ENCODE peak calls at places on chromosomes 3 and 15, in four cellular contexts. K, W, V and M are unnamed samples. For H3K27me3, the result is how much of the 10 kb centered on the place peaks cover.

GRCh38 chr3:23270423-23270822 is 67.3 kb downstream of the UBE2E2 start:
- DNase-seq in W (no peak), K (no peak), V (no peak), M (no peak)

GRCh38 chr3:127541320-127541719 is 49.2 kb downstream of the TPRA1 start:
- DNase-seq in W (no peak), K (no peak), V (no peak), M (no peak)

GRCh38 chr3:38454179-38454883 is 641 bp downstream of the ACVR2B start:
- DNase-seq in K (no peak), V (no peak), W (peak), M (peak)

GRCh38 chr3:72310028-72310987 is 525.4 kb upstream of the PROK2 start:
- DNase-seq in V (peak), K (peak), W (peak), M (peak)

GRCh38 chr3:195697582-195698324 is 23.0 kb upstream of the MUC20 start:
- DNase-seq in W (no peak), V (peak), K (peak), M (no peak)

GRCh38 chr3:121152573-121152972 is 244.6 kb downstream of the STXBP5L start:
- DNase-seq in W (no peak), K (peak), V (no peak), M (no peak)

GRCh38 chr3:141373768-141374526 is 5.6 kb downstream of the ZBTB38 start:
- DNase-seq in V (peak), K (peak), W (no peak), M (no peak)

GRCh38 chr15:41506796-41507341 is 6.8 kb downstream of the LTK start:
- DNase-seq in K (no peak), W (no peak), V (no peak), M (no peak)

GRCh38 chr3:52090131-52090548 is 33.8 kb upstream of the DUSP7 start:
- DNase-seq in K (peak), V (peak), W (no peak), M (peak)

GRCh38 chr3:143608966-143609365 is 239.3 kb downstream of the SLC9A9 start:
- DNase-seq in V (peak), K (no peak), W (no peak), M (no peak)

GRCh38 chr3:24048843-24049242 is 103.8 kb downstream of the NR1D2 start:
- DNase-seq in W (no peak), V (no peak), K (no peak), M (no peak)

GRCh38 chr15:39581501-39582285 is 814 bp downstream of the THBS1 start:
- DNase-seq in K (no peak), W (no peak), V (no peak), M (peak)

GRCh38 chr15:39580630-39581500 is at the start of gene THBS1:
- DNase-seq in K (peak), V (peak), W (peak), M (peak)

GRCh38 chr15:39578851-39579486 is 1.9 kb upstream of the THBS1 start:
- DNase-seq in K (no peak), W (no peak), V (no peak), M (no peak)

GRCh38 chr15:39580117-39580629 is 706 bp upstream of the THBS1 start:
- DNase-seq in K (peak), V (peak), W (peak), M (peak)

DNA sequence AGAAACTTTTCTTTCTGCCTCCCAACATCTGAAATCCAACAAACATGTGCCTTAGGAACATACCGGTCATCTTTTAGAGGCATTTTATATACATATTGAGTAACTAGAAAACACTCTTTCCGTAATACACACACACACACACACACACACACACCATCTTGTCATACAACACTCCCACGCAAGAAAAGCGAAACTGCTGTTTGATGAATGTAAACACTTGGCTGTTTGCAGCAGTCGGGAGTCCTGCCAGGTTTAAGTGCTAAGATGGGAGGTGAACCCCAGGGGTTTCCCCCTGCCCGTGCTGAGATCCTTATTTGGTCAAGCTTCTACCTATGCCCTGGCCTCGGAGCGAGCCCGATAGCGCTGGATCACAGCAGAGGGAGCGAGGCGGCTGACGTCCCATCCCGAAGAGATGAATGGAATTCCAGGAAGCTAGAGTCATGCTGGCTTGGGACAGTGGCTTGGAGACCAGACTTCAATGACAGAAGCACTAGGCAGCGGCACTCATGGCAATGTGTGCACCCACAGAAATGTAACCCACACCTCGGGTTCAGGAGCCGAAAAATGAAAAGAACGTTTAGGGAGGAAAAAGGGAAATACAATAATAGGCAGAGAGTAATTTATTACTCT is 1.3 kb upstream of the THBS1 start:
- DNase-seq in V (peak), W (no peak), K (peak), M (peak)
- H3K27me3 ChIP-seq in V (under half), W (under half), K (under half), M (under half)

GRCh38 chr15:45132844-45133560 is 3.2 kb downstream of the DUOX1 start:
- DNase-seq in V (no peak), W (no peak), K (no peak), M (no peak)

GRCh38 chr15:45134682-45135604 is 5.1 kb downstream of the DUOX1 start:
- DNase-seq in V (no peak), K (no peak), W (no peak), M (peak)

GRCh38 chr15:45133561-45133920 is 3.7 kb downstream of the DUOX1 start:
- DNase-seq in W (no peak), V (no peak), K (no peak), M (no peak)

GRCh38 chr15:45136378-45136764 is 6.6 kb downstream of the DUOX1 start:
- DNase-seq in V (no peak), K (no peak), W (no peak), M (no peak)

DNA sequence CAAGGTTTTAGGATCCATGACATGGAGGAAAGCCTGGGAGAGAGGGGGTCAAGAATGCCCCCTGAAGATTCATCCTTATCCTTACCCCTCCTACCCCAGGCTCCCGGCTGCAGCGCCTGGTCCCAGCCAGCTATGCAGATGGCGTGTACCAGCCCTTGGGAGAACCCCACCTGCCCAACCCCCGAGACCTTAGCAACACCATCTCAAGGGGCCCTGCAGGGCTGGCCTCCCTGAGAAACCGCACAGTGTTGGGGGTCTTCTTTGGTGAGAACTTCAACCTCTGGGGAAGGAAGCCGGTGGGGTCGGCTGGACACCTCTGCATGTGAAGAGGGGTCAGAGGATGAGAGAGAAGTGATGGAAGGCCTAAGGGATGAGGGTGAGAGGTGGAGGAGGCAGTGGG is 4.3 kb downstream of the DUOX1 start:
- DNase-seq in W (no peak), V (no peak), K (no peak), M (no peak)
- H3K27me3 ChIP-seq in W (under half), V (half or more), K (half or more), M (under half)

GRCh38 chr3:169668081-169668956 is 4.8 kb upstream of the MECOM start:
- DNase-seq in K (peak), V (no peak), W (no peak), M (no peak)
- H3K27me3 ChIP-seq in K (half or more), V (half or more), W (under half), M (under half)

DNA sequence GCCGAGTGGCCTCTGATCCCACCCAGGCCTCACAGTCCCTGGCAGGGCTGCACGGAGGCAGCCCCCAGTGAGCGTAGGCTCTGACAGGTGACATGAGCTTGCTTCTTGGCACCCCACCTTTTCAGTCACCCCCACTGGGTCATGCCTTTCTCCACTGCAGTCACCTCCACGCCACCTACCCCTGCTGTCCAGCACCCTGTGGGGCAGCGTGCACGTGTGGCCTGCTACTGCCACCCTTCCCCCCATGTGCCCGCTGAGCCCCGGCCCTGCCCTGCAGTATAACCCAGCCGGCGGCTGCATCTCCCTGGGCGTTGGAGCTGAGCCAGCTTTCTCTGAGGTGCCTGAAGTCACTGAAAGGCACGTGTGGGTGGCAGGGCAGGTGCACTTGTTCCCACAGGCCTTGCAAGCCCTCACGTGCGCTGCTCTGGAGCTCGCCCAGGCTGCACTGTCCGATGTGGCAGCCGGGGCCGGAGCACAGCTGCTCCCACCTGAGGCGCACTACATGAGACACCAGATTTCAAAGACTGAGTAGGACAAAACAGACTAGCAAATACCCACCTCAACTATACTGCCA is 65.6 kb downstream of the NIPA2 start:
- DNase-seq in W (no peak), K (no peak), V (no peak), M (no peak)
- H3K27me3 ChIP-seq in W (under half), K (under half), V (under half), M (under half)

DNA sequence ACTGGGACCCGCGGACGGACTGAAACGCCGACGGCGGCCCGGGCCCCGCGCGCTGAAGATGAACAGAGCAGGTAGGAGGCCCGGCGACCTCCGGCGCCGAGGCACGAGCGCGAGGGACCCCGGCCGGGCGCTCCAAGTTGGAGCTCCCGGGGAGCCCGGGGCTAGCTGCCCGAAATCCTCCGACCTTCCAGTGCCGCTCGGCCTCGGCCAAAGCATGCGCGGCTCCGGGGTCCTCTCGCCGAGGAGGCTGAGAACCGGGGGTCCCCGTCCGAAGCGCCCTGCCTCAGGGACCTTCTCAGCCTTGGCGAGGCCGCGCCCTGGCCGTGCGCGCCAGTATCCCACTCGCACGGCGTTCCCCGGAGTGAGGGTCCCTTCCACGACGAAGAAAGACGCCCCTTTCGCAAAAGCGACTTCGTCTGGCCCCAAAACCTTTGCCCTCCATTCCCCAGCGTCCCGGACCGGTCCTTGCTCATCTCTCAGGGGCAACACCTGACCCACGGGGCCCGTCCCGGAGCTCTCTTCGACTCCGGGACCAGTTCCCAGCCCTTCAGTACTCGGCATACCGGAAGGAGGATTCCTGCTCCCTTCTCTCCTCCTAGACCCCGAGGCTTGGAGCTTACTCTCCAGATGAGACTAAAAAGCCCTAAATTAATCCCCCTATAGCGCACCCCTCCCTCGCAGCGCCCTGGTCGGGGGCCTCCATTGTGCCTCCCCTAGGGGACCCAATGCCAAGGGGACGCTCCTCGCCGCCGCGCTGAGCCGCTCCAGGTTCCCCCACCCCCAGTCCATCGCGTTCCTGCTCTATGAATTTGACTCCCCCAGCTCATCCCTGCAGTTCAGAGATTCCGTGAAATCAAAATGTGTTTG is 7.7 kb upstream of the FGD5 start:
- DNase-seq in K (no peak), V (no peak), W (no peak), M (no peak)
- H3K27me3 ChIP-seq in K (half or more), V (under half), W (under half), M (under half)

GRCh38 chr15:100918690-100919480 is at the start of gene LRRK1:
- DNase-seq in W (no peak), K (peak), V (peak), M (peak)
- H3K27me3 ChIP-seq in W (under half), K (under half), V (under half), M (under half)

GRCh38 chr15:65994832-65995231 is 125.5 kb downstream of the RAB11A start:
- DNase-seq in V (no peak), K (no peak), W (no peak), M (no peak)
- H3K27me3 ChIP-seq in V (under half), K (under half), W (under half), M (under half)

GRCh38 chr15:89499156-89499555 is 2.8 kb upstream of the RHCG start:
- DNase-seq in K (no peak), V (no peak), W (no peak), M (no peak)
- H3K27me3 ChIP-seq in K (under half), V (under half), W (under half), M (under half)

GRCh38 chr15:89419370-89419984 is 76.9 kb downstream of the RHCG start:
- DNase-seq in V (peak), W (no peak), K (peak), M (no peak)
- H3K27me3 ChIP-seq in V (under half), W (under half), K (under half), M (under half)